ENCODE peak calls at places on chromosomes 16 and 17, in five cellular contexts. F is stomach, M is Caco-2, E is heart right ventricle, H is NT2/D1. S is an unnamed sample.
A peak's percentile ranks its signal among the peaks of the same experiment; 100 is the strongest.

GRCh38 chr16:75420987-75421819 is 12.1 kb downstream of the CFDP1 start:
- DNase-seq in F (peak; percentile 70), M (no peak), E (peak; percentile 82), H (peak; percentile 72), S (no peak)

GRCh38 chr16:89072216-89073130 is 21.2 kb upstream of the ACSF3 start:
- DNase-seq in F (no peak), M (no peak), E (no peak), H (no peak), S (no peak)

GRCh38 chr16:49471038-49471727 is 97.6 kb downstream of the C16orf78 start:
- DNase-seq in F (peak; percentile 1), M (no peak), E (no peak), H (no peak), S (no peak)

GRCh38 chr17:78148286-78149016 is 2.3 kb downstream of the C17orf99 start:
- DNase-seq in F (no peak), M (peak; percentile 35), E (no peak), H (no peak), S (no peak)

GRCh38 chr17:82216301-82217119 is 3.9 kb upstream of the CCDC57 start:
- DNase-seq in F (peak; percentile 89), M (no peak), E (peak; percentile 61), H (no peak), S (no peak)

GRCh38 chr17:44778656-44779210 is 19.9 kb downstream of the ADAM11 start:
- DNase-seq in F (no peak), M (no peak), E (no peak), H (no peak), S (no peak)

GRCh38 chr16:12516621-12517309 is 286.9 kb downstream of the CPPED1 start:
- DNase-seq in F (no peak), M (no peak), E (no peak), H (no peak), S (no peak)

GRCh38 chr16:67441289-67441753 is 10.4 kb downstream of the HSD11B2 start:
- DNase-seq in F (peak; percentile 98), M (no peak), E (peak; percentile 39), H (no peak), S (no peak)

GRCh38 chr17:65527857-65528591 is 33.4 kb downstream of the AXIN2 start:
- DNase-seq in F (no peak), M (peak; percentile 82), E (no peak), H (no peak), S (no peak)

GRCh38 chr16:18049454-18050133 is 286.9 kb downstream of the NPIPA8 start:
- DNase-seq in F (no peak), M (no peak), E (no peak), H (no peak), S (no peak)

GRCh38 chr17:75876190-75876937 is 2.0 kb downstream of the TRIM47 start:
- DNase-seq in F (peak; percentile 79), M (peak; percentile 53), E (no peak), H (no peak), S (peak; percentile 80)

GRCh38 chr17:50076591-50077235 is 18.4 kb upstream of the PDK2 start:
- DNase-seq in F (no peak), M (no peak), E (no peak), H (no peak), S (no peak)

GRCh38 chr16:85829751-85830445 is 30.4 kb downstream of the COX4I1 start:
- DNase-seq in F (no peak), M (no peak), E (peak; percentile 35), H (no peak), S (no peak)

GRCh38 chr16:67652578-67653130 is 7.4 kb downstream of the ACD start:
- DNase-seq in F (no peak), M (peak; percentile 53), E (peak; percentile 16), H (no peak), S (no peak)

GRCh38 chr17:74803971-74804370 is 27.8 kb upstream of the NAT9 start:
- DNase-seq in F (no peak), M (no peak), E (no peak), H (no peak), S (no peak)

GRCh38 chr17:45432405-45433113 is at the start of gene ARHGAP27:
- DNase-seq in F (peak; percentile 54), M (no peak), E (peak; percentile 77), H (no peak), S (no peak)

GRCh38 chr17:40095944-40096791 is 4.2 kb downstream of the NR1D1 start:
- DNase-seq in F (peak; percentile 57), M (no peak), E (no peak), H (no peak), S (peak; percentile 93)

GRCh38 chr17:49227436-49228261 is 2.9 kb downstream of the PHOSPHO1 start:
- DNase-seq in F (peak; percentile 82), M (peak; percentile 93), E (peak; percentile 74), H (peak; percentile 47), S (peak; percentile 75)

GRCh38 chr16:23257682-23258081 is 44.4 kb upstream of the SCNN1B start:
- DNase-seq in F (no peak), M (peak; percentile 70), E (no peak), H (no peak), S (no peak)

GRCh38 chr16:79994413-79994812 is 393.9 kb upstream of the MAF start:
- DNase-seq in F (no peak), M (no peak), E (no peak), H (peak; percentile 13), S (no peak)

GRCh38 chr17:17035490-17035889 is 6.8 kb upstream of the MPRIP start:
- DNase-seq in F (no peak), M (no peak), E (no peak), H (no peak), S (no peak)

GRCh38 chr17:7478276-7479138 is 924 bp downstream of the ZBTB4 start:
- DNase-seq in F (peak; percentile 55), M (peak; percentile 44), E (peak; percentile 68), H (no peak), S (no peak)

GRCh38 chr17:38868095-38868967 is 1.5 kb upstream of the LASP1 start:
- DNase-seq in F (peak; percentile 44), M (peak; percentile 69), E (peak; percentile 67), H (no peak), S (no peak)

GRCh38 chr17:58432806-58433573 is 15.7 kb upstream of the RNF43 start:
- DNase-seq in F (no peak), M (no peak), E (no peak), H (no peak), S (no peak)

GRCh38 chr17:58427807-58428206 is 10.5 kb upstream of the RNF43 start:
- DNase-seq in F (no peak), M (no peak), E (no peak), H (no peak), S (no peak)
- H3K4me3 ChIP-seq in F (no peak overlapping the region), M (no peak overlapping the region), E (no peak overlapping the region), H (no peak overlapping the region), S (no peak overlapping the region)

DNA sequence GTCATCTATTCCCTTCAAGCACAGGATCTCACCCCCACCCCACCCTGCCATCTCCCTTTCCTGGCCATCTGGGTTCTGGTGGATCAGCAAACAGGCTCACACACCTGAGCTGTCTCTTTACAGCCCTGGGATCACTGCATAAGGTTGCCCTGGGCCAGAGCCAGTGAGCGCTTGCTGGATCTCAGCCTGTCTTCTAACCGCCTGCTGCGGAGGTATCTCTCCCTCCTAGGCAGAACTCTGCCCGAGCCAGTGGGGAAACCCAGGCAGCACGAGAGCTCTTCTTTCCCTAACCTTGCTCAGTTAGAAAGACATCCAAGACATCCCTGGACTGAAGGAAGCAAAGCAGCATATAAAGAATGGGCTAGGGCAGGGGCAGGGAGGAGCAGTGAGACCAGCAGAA is 6.4 kb downstream of the HAS3 start:
- DNase-seq in F (no peak), M (no peak), E (no peak), H (no peak), S (no peak)
- H3K4me3 ChIP-seq in F (no peak overlapping the region), M (no peak overlapping the region), E (no peak overlapping the region), H (no peak overlapping the region), S (no peak overlapping the region)

GRCh38 chr17:182164-182751 is 808 bp upstream of the DOC2B start:
- DNase-seq in F (peak; percentile 75), M (no peak), E (no peak), H (no peak), S (no peak)

GRCh38 chr17:179721-180379 is 1.6 kb downstream of the DOC2B start:
- DNase-seq in F (no peak), M (no peak), E (no peak), H (no peak), S (no peak)

GRCh38 chr17:181213-182163 is at the start of gene DOC2B:
- DNase-seq in F (peak; percentile 69), M (no peak), E (peak; percentile 63), H (no peak), S (no peak)

GRCh38 chr17:179066-179432 is 2.4 kb downstream of the DOC2B start:
- DNase-seq in F (no peak), M (no peak), E (no peak), H (no peak), S (no peak)

GRCh38 chr17:180380-181212 is 854 bp downstream of the DOC2B start:
- DNase-seq in F (no peak), M (no peak), E (peak; percentile 42), H (no peak), S (no peak)
- H3K4me3 ChIP-seq in F (peak overlapping the region; percentile 45), M (peak overlapping the region; percentile 30), E (peak overlapping the region; percentile 75), H (peak overlapping the region; percentile 39), S (no peak overlapping the region)

GRCh38 chr16:4981473-4981872 is 23.3 kb downstream of the SEC14L5 start:
- DNase-seq in F (no peak), M (no peak), E (no peak), H (no peak), S (no peak)

GRCh38 chr16:4980691-4981090 is 22.6 kb downstream of the SEC14L5 start:
- DNase-seq in F (no peak), M (no peak), E (no peak), H (no peak), S (no peak)

GRCh38 chr16:4984174-4985000 is 26.3 kb downstream of the SEC14L5 start:
- DNase-seq in F (no peak), M (no peak), E (no peak), H (no peak), S (no peak)

GRCh38 chr16:4979736-4980660 is 21.9 kb downstream of the SEC14L5 start:
- DNase-seq in F (no peak), M (no peak), E (no peak), H (no peak), S (no peak)

DNA sequence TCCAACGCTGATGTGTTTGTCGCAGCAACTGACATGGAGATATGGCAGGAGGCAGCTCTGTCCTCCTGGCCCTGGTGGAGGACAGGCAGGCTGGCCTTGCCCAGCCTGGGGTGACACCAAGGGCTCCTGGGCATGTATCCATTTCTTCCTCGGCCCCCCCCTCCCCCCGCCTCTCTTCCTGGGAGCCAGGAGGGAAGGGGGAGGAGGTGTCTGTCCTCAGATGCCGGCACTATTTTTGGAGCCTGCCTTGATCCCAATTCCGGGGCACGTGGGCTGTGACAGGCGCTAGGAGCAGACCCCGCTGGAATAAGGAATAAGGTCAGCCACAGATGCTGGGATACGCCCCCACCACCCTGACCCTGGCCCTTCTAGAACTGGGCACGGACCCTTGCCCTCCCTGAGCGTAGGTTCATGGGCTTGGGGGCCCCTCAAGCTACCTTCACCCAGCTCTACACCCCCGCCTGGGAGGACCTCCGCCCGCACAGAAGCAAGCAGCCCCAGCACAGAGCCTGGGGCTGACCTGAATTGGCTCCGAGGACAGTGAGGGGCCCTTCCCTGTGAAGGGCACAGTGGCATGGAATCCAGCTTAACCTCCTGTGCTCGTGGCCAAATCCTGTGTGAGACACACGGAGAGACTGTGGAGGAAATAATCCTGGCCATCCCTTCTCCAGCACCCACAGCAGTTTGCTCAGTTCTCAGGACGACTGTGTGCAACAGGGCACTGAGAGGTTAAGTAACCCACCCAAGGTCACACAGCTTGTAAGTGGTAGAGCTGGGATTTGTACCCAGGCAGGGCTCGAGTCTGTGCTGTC is 24.1 kb downstream of the SEC14L5 start:
- DNase-seq in F (no peak), M (no peak), E (peak; percentile 69), H (no peak), S (no peak)
- H3K4me3 ChIP-seq in F (no peak overlapping the region), M (no peak overlapping the region), E (peak overlapping the region; percentile 30), H (no peak overlapping the region), S (no peak overlapping the region)